ENCODE peak calls at places on chromosomes 16 and 17, in eight cellular contexts. Z, I, K, Y, L, O, F and S are unnamed samples.

GRCh38 chr17:66584927-66585326 is 250.0 kb upstream of the CACNG5 start:
- DNase-seq in I (no peak), K (no peak), O (no peak), F (no peak), Z (no peak), L (no peak), Y (no peak), S (no peak)

GRCh38 chr16:1548234-1548633 is 14.8 kb downstream of the TMEM204 start:
- DNase-seq in L (no peak), Y (no peak), F (no peak), Z (no peak), O (no peak), I (no peak), K (peak; percentile 45), S (no peak)

GRCh38 chr17:73533801-73534574 is 110.3 kb downstream of the SDK2 start:
- DNase-seq in O (no peak), I (no peak), F (no peak), L (no peak), Z (no peak), Y (no peak), K (no peak), S (no peak)

GRCh38 chr17:12693640-12694039 is 27.9 kb downstream of the MYOCD start:
- DNase-seq in I (no peak), Y (no peak), Z (no peak), F (no peak), O (no peak), K (no peak), L (no peak), S (no peak)

GRCh38 chr17:7439462-7440112 is at the start of gene FGF11:
- DNase-seq in I (no peak), F (no peak), O (no peak), Z (no peak), Y (no peak), K (no peak), L (no peak), S (no peak)

GRCh38 chr17:64632193-64632592 is 29.9 kb downstream of the SMURF2 start:
- DNase-seq in L (no peak), I (no peak), Z (no peak), O (no peak), F (no peak), K (no peak), Y (no peak), S (no peak)

GRCh38 chr16:15653227-15653626 is 3.2 kb downstream of the NDE1 start:
- DNase-seq in Z (no peak), O (no peak), K (no peak), F (peak; percentile 90), Y (no peak), L (no peak), I (no peak), S (peak; percentile 51)

GRCh38 chr16:78976212-78976611 is 624.3 kb downstream of the MAF start:
- DNase-seq in I (no peak), F (no peak), Z (no peak), L (no peak), Y (no peak), K (no peak), O (no peak), S (no peak)

GRCh38 chr17:49467175-49467574 is 27.9 kb upstream of the NGFR start:
- DNase-seq in F (no peak), Y (no peak), Z (no peak), I (no peak), L (no peak), O (no peak), K (no peak), S (no peak)

GRCh38 chr16:51416921-51417320 is 265.9 kb upstream of the SALL1 start:
- DNase-seq in I (no peak), K (no peak), Z (no peak), Y (no peak), F (peak; percentile 24), L (no peak), O (no peak), S (no peak)

GRCh38 chr16:27579086-27579980 is 29.4 kb downstream of the KATNIP start:
- DNase-seq in L (no peak), Z (no peak), K (no peak), I (no peak), Y (no peak), O (no peak), F (peak; percentile 3), S (no peak)

GRCh38 chr17:59565959-59566324 is 532 bp downstream of the DHX40 start:
- DNase-seq in Z (peak; percentile 58), O (peak; percentile 56), Y (peak; percentile 85), F (peak; percentile 49), K (peak; percentile 47), I (peak; percentile 15), L (peak; percentile 37), S (peak; percentile 80)

GRCh38 chr17:83104577-83105505 is 25.4 kb downstream of the METRNL start:
- DNase-seq in O (no peak), F (no peak), I (no peak), Y (no peak), K (no peak), L (no peak), Z (no peak), S (no peak)

GRCh38 chr17:75153854-75154194 is 488 bp downstream of the JPT1 start:
- DNase-seq in L (no peak), O (peak; percentile 54), I (no peak), F (no peak), Y (no peak), Z (no peak), K (no peak), S (no peak)

GRCh38 chr17:72176902-72177660 is 56.3 kb downstream of the SOX9 start:
- DNase-seq in F (no peak), I (no peak), K (no peak), O (no peak), Z (no peak), Y (no peak), L (no peak), S (peak; percentile 76)

GRCh38 chr17:27616414-27616813 is 14.6 kb upstream of the LGALS9 start:
- DNase-seq in K (no peak), F (no peak), I (no peak), L (no peak), O (no peak), Z (no peak), Y (no peak), S (no peak)

GRCh38 chr17:59851431-59852375 is 41.0 kb downstream of the TUBD1 start:
- DNase-seq in Z (no peak), O (no peak), K (no peak), L (no peak), I (no peak), Y (no peak), F (peak; percentile 98), S (peak; percentile 92)

GRCh38 chr17:73191443-73192218 is 1.2 kb upstream of the COG1 start:
- DNase-seq in L (peak; percentile 71), F (peak; percentile 38), Y (peak; percentile 87), I (peak; percentile 54), Z (peak; percentile 67), O (peak; percentile 74), K (peak; percentile 30), S (peak; percentile 71)

GRCh38 chr16:80938035-80938927 is 68.4 kb downstream of the CMC2 start:
- DNase-seq in O (peak; percentile 63), I (no peak), K (peak; percentile 98), Z (no peak), F (peak; percentile 91), Y (peak; percentile 87), L (peak; percentile 70), S (peak; percentile 51)

GRCh38 chr16:17515421-17516210 is 44.9 kb upstream of the XYLT1 start:
- DNase-seq in O (no peak), Z (no peak), F (no peak), I (no peak), L (no peak), K (no peak), Y (no peak), S (no peak)

GRCh38 chr17:40457369-40457768 is 14.1 kb downstream of the IGFBP4 start:
- DNase-seq in K (no peak), L (peak; percentile 14), O (no peak), Z (no peak), F (no peak), Y (no peak), I (no peak), S (no peak)

GRCh38 chr17:20281860-20282259 is 185.5 kb downstream of the LGALS9B start:
- DNase-seq in Z (no peak), O (peak; percentile 54), I (no peak), K (no peak), L (peak; percentile 40), Y (no peak), F (no peak), S (peak; percentile 12)

GRCh38 chr17:15776871-15777270 is 44.8 kb downstream of the TBC1D26 start:
- DNase-seq in Y (no peak), Z (no peak), K (no peak), L (no peak), I (no peak), O (no peak), F (no peak), S (no peak)

GRCh38 chr16:58016841-58017446 is 8.6 kb upstream of the MMP15 start:
- DNase-seq in Y (no peak), I (no peak), K (no peak), O (peak; percentile 26), Z (no peak), F (no peak), L (no peak), S (no peak)

GRCh38 chr17:74790206-74791066 is 14.3 kb upstream of the NAT9 start:
- DNase-seq in K (no peak), F (no peak), Z (no peak), O (no peak), Y (no peak), I (no peak), L (no peak), S (no peak)

GRCh38 chr16:86010680-86011141 is 111.7 kb downstream of the IRF8 start:
- DNase-seq in L (no peak), Z (no peak), I (no peak), O (no peak), F (no peak), Y (no peak), K (no peak), S (no peak)

GRCh38 chr16:68265078-68265925 is 976 bp downstream of the SLC7A6 start:
- DNase-seq in Z (no peak), I (no peak), L (peak; percentile 63), F (no peak), K (no peak), O (peak; percentile 91), Y (peak; percentile 71), S (peak; percentile 39)

GRCh38 chr16:85372627-85373372 is 240.3 kb upstream of the GSE1 start:
- DNase-seq in F (no peak), K (no peak), I (no peak), Y (peak; percentile 69), L (peak; percentile 54), Z (no peak), O (peak; percentile 80), S (no peak)

GRCh38 chr16:23248261-23249194 is 53.6 kb upstream of the SCNN1B start:
- DNase-seq in L (no peak), F (no peak), O (no peak), I (no peak), Y (no peak), Z (no peak), K (no peak), S (no peak)

GRCh38 chr16:14608604-14609003 is 21.5 kb downstream of the PARN start:
- DNase-seq in L (no peak), Y (no peak), I (no peak), Z (no peak), O (no peak), K (no peak), F (no peak), S (no peak)

GRCh38 chr16:10965440-10966039 is 21.2 kb downstream of the CLEC16A start:
- DNase-seq in K (no peak), Z (no peak), O (no peak), I (no peak), F (no peak), L (no peak), Y (no peak), S (no peak)

GRCh38 chr17:80105762-80106161 is 4.4 kb downstream of the GAA start:
- DNase-seq in L (no peak), Z (no peak), F (no peak), K (no peak), O (peak; percentile 40), I (no peak), Y (no peak), S (no peak)